ENCODE peak calls at places on chromosome 18, in seven cellular contexts. One of them, this sample, is unnamed.
A peak's percentile ranks its signal among the peaks of the same experiment; 100 is the strongest.

GRCh38 chr18:5287854-5288253 is 7.7 kb downstream of the ZBTB14 start:
- DNase-seq in suprapubic skin: no peak
- DNase-seq in upper lobe of left lung: no peak
- DNase-seq in right lobe of liver: no peak
- DNase-seq in IMR-90: no peak
- DNase-seq in Peyer's patch: no peak
- DNase-seq in K562: no peak
- DNase-seq in this sample: no peak

GRCh38 chr18:49018961-49019445 is 68.2 kb upstream of the SMAD7 start:
- DNase-seq in suprapubic skin: no peak
- DNase-seq in upper lobe of left lung: no peak
- DNase-seq in right lobe of liver: no peak
- DNase-seq in IMR-90: no peak
- DNase-seq in Peyer's patch: no peak
- DNase-seq in K562: no peak
- DNase-seq in this sample: no peak

GRCh38 chr18:57784034-57784815 is 18.9 kb downstream of the ATP8B1 start:
- DNase-seq in suprapubic skin: no peak
- DNase-seq in upper lobe of left lung: no peak
- DNase-seq in right lobe of liver: no peak
- DNase-seq in IMR-90: peak; percentile 87
- DNase-seq in Peyer's patch: no peak
- DNase-seq in K562: peak; percentile 37
- DNase-seq in this sample: no peak

GRCh38 chr18:5015213-5015612 is 181.8 kb downstream of the AKAIN1 start:
- DNase-seq in suprapubic skin: no peak
- DNase-seq in upper lobe of left lung: no peak
- DNase-seq in right lobe of liver: no peak
- DNase-seq in IMR-90: no peak
- DNase-seq in Peyer's patch: no peak
- DNase-seq in K562: no peak
- DNase-seq in this sample: no peak

GRCh38 chr18:57959278-57959677 is 84.7 kb upstream of the NEDD4L start:
- DNase-seq in suprapubic skin: no peak
- DNase-seq in upper lobe of left lung: peak; percentile 64
- DNase-seq in right lobe of liver: peak; percentile 60
- DNase-seq in IMR-90: peak; percentile 62
- DNase-seq in Peyer's patch: peak; percentile 38
- DNase-seq in K562: peak; percentile 50
- DNase-seq in this sample: peak; percentile 55

GRCh38 chr18:61602836-61603235 is 269.6 kb downstream of the CDH20 start:
- DNase-seq in suprapubic skin: no peak
- DNase-seq in upper lobe of left lung: no peak
- DNase-seq in right lobe of liver: no peak
- DNase-seq in IMR-90: peak; percentile 60
- DNase-seq in Peyer's patch: no peak
- DNase-seq in K562: no peak
- DNase-seq in this sample: no peak

GRCh38 chr18:29418136-29418535 is 1241.2 kb upstream of the CDH2 start:
- DNase-seq in suprapubic skin: no peak
- DNase-seq in upper lobe of left lung: no peak
- DNase-seq in right lobe of liver: no peak
- DNase-seq in IMR-90: peak; percentile 86
- DNase-seq in Peyer's patch: no peak
- DNase-seq in K562: no peak
- DNase-seq in this sample: no peak

GRCh38 chr18:46481048-46481846 is 175.8 kb downstream of the LOXHD1 start:
- DNase-seq in suprapubic skin: no peak
- DNase-seq in upper lobe of left lung: peak; percentile 35
- DNase-seq in right lobe of liver: no peak
- DNase-seq in IMR-90: peak; percentile 52
- DNase-seq in Peyer's patch: peak; percentile 35
- DNase-seq in K562: peak; percentile 56
- DNase-seq in this sample: peak; percentile 59

GRCh38 chr18:22556271-22556990 is 138.7 kb upstream of the CTAGE1 start:
- DNase-seq in suprapubic skin: no peak
- DNase-seq in upper lobe of left lung: no peak
- DNase-seq in right lobe of liver: peak; percentile 94
- DNase-seq in IMR-90: peak; percentile 38
- DNase-seq in Peyer's patch: no peak
- DNase-seq in K562: no peak
- DNase-seq in this sample: no peak

GRCh38 chr18:22545091-22545795 is 127.5 kb upstream of the CTAGE1 start:
- DNase-seq in suprapubic skin: no peak
- DNase-seq in upper lobe of left lung: no peak
- DNase-seq in right lobe of liver: no peak
- DNase-seq in IMR-90: no peak
- DNase-seq in Peyer's patch: no peak
- DNase-seq in K562: no peak
- DNase-seq in this sample: no peak

GRCh38 chr18:35828591-35828990 is 143.9 kb upstream of the RMP24 start:
- DNase-seq in suprapubic skin: no peak
- DNase-seq in upper lobe of left lung: no peak
- DNase-seq in right lobe of liver: no peak
- DNase-seq in IMR-90: no peak
- DNase-seq in Peyer's patch: no peak
- DNase-seq in K562: no peak
- DNase-seq in this sample: no peak

GRCh38 chr18:23617412-23618009 is 31.2 kb upstream of the NPC1 start:
- DNase-seq in suprapubic skin: no peak
- DNase-seq in upper lobe of left lung: no peak
- DNase-seq in right lobe of liver: no peak
- DNase-seq in IMR-90: no peak
- DNase-seq in Peyer's patch: no peak
- DNase-seq in K562: no peak
- DNase-seq in this sample: no peak

GRCh38 chr18:76468345-76469275 is 26.4 kb downstream of the ZNF516 start:
- DNase-seq in suprapubic skin: peak; percentile 50
- DNase-seq in upper lobe of left lung: no peak
- DNase-seq in right lobe of liver: no peak
- DNase-seq in IMR-90: no peak
- DNase-seq in Peyer's patch: no peak
- DNase-seq in K562: no peak
- DNase-seq in this sample: no peak

GRCh38 chr18:34867520-34867919 is 157.4 kb downstream of the DTNA start:
- DNase-seq in suprapubic skin: no peak
- DNase-seq in upper lobe of left lung: no peak
- DNase-seq in right lobe of liver: no peak
- DNase-seq in IMR-90: no peak
- DNase-seq in Peyer's patch: no peak
- DNase-seq in K562: peak; percentile 12
- DNase-seq in this sample: peak; percentile 33

GRCh38 chr18:66728951-66729350 is 125.1 kb upstream of the CDH19 start:
- DNase-seq in suprapubic skin: no peak
- DNase-seq in upper lobe of left lung: no peak
- DNase-seq in right lobe of liver: no peak
- DNase-seq in IMR-90: no peak
- DNase-seq in Peyer's patch: no peak
- DNase-seq in K562: no peak
- DNase-seq in this sample: no peak

GRCh38 chr18:50562686-50563085 is 2.8 kb downstream of the MAPK4 start:
- DNase-seq in suprapubic skin: no peak
- DNase-seq in upper lobe of left lung: no peak
- DNase-seq in right lobe of liver: no peak
- DNase-seq in IMR-90: no peak
- DNase-seq in Peyer's patch: no peak
- DNase-seq in K562: no peak
- DNase-seq in this sample: no peak

GRCh38 chr18:32372047-32372380 is 98.7 kb downstream of the GAREM1 start:
- DNase-seq in suprapubic skin: no peak
- DNase-seq in upper lobe of left lung: no peak
- DNase-seq in right lobe of liver: no peak
- DNase-seq in IMR-90: no peak
- DNase-seq in Peyer's patch: no peak
- DNase-seq in K562: no peak
- DNase-seq in this sample: no peak

DNA sequence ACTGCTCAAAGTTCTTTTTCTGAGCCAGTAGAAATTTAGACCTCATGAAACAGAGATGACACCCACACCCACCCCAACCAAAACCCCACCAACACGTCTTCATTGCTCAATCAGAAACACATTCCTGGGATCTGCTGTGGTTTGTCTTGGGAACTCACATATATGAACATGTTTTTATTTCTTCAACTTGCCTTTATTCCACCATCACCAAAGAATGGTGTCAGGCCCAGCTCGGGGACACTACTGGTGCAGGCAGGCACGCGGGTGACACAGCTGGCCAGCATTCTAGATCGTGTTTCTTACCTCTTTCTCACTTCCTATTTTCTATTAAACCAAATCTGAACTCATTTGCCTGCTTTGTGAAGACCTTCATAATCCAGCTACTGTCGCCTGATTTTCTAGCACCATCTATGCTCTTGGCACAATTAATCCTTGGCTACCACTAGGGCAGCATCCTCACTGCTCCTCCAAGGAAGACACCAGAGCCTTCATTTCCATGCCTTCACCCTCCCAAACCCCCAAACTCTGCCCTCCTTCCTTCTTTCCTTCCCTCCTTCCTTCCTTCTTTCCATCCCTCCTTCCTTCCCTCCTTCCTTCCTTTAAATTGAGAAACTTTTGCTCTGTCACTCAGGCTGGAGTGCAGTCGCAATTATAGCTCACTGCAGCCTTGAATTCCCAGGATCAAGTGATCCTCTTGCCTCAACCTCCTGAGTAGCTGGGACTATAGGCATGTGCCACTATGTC is 157.1 kb downstream of the BCL2 start:
- DNase-seq in suprapubic skin: no peak
- DNase-seq in upper lobe of left lung: no peak
- DNase-seq in right lobe of liver: no peak
- DNase-seq in IMR-90: peak; percentile 27
- DNase-seq in Peyer's patch: peak; percentile 81
- DNase-seq in K562: no peak
- DNase-seq in this sample: no peak
- TF ChIP-seq POLR2A in suprapubic skin: no peak
- TF ChIP-seq POLR2A in upper lobe of left lung: no peak
- TF ChIP-seq POLR2A in right lobe of liver: no peak
- TF ChIP-seq POLR2A in IMR-90: no peak
- TF ChIP-seq POLR2A in Peyer's patch: no peak
- TF ChIP-seq POLR2A in K562: no peak
- TF ChIP-seq POLR2A in this sample: no peak

GRCh38 chr18:70295192-70295522 is 6.3 kb downstream of the SOCS6 start:
- DNase-seq in suprapubic skin: no peak
- DNase-seq in upper lobe of left lung: no peak
- DNase-seq in right lobe of liver: no peak
- DNase-seq in IMR-90: no peak
- DNase-seq in Peyer's patch: no peak
- DNase-seq in K562: no peak
- DNase-seq in this sample: no peak

GRCh38 chr18:70296781-70297180 is 7.9 kb downstream of the SOCS6 start:
- DNase-seq in suprapubic skin: no peak
- DNase-seq in upper lobe of left lung: no peak
- DNase-seq in right lobe of liver: no peak
- DNase-seq in IMR-90: no peak
- DNase-seq in Peyer's patch: no peak
- DNase-seq in K562: no peak
- DNase-seq in this sample: no peak

GRCh38 chr18:70294471-70295191 is 5.8 kb downstream of the SOCS6 start:
- DNase-seq in suprapubic skin: no peak
- DNase-seq in upper lobe of left lung: no peak
- DNase-seq in right lobe of liver: no peak
- DNase-seq in IMR-90: no peak
- DNase-seq in Peyer's patch: no peak
- DNase-seq in K562: no peak
- DNase-seq in this sample: no peak

GRCh38 chr18:70295633-70296188 is 6.9 kb downstream of the SOCS6 start:
- DNase-seq in suprapubic skin: no peak
- DNase-seq in upper lobe of left lung: no peak
- DNase-seq in right lobe of liver: no peak
- DNase-seq in IMR-90: peak; percentile 39
- DNase-seq in Peyer's patch: no peak
- DNase-seq in K562: no peak
- DNase-seq in this sample: no peak

DNA sequence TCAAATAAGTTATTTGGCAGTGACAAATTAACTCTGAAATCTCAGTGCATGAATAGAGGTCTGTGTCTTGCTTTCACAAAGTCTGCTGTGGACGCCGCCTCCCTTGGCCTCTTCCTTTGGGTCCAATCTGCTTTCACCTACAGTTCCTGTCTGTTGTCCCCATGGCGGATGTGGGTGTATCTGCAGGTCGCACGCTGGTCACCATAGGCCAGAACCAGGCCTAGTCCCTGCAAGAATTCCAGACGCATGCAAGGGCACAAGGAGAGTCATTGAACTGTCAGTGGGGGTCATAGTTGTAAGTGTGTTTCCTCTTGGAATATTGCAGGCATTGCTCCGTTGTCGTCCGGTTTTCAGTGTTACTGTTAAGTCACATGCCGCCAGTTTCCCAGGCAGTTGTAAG is 7.4 kb downstream of the SOCS6 start:
- DNase-seq in suprapubic skin: no peak
- DNase-seq in upper lobe of left lung: no peak
- DNase-seq in right lobe of liver: peak; percentile 62
- DNase-seq in IMR-90: no peak
- DNase-seq in Peyer's patch: no peak
- DNase-seq in K562: peak; percentile 75
- DNase-seq in this sample: no peak
- TF ChIP-seq POLR2A in suprapubic skin: no peak
- TF ChIP-seq POLR2A in upper lobe of left lung: no peak
- TF ChIP-seq POLR2A in right lobe of liver: no peak
- TF ChIP-seq POLR2A in IMR-90: no peak
- TF ChIP-seq POLR2A in Peyer's patch: no peak
- TF ChIP-seq POLR2A in K562: no peak
- TF ChIP-seq POLR2A in this sample: no peak

DNA sequence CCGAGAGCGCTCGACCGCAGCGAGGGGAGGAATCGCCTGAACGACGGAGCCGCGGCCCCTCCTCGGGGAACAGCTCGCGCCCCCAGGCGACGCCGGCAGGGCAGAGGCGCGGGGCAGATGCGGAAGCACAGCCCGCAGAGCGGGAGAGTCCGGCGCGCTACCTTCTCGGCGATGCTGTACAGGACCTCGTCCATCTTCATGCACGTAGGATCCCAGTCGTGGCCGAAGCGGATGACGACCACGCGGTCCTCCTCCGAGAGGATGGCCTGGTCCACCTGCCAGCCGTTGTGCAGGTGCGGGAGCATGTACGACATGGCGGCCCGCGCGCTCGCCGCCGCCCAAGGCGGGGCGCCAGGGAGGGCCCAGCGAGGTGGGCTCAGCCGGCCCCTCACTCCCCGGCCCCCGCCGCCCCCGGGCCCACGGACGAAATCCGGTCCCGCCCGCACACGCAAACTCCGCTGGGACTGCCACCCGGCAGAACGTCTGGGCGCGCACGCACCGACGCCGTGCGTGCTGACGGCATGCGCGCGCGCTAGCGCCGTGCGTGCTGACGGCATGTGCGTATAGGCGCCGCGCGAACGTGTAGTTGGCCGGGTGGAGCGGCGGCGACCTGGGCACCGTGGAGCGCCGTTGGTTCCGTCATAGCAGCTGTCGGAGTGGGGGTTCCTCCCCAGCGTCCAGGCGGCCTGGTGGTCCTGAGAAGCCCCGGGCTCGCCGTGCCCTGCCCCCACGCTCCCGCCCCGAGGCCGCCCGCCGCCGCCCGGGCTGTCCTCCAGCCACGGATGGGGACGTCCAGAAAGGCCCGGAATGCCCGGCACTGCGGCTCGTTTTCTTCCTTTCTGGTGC is at the start of gene TXNL4A:
- DNase-seq in suprapubic skin: peak; percentile 87
- DNase-seq in upper lobe of left lung: peak; percentile 87
- DNase-seq in right lobe of liver: peak; percentile 88
- DNase-seq in IMR-90: peak; percentile 89
- DNase-seq in Peyer's patch: peak; percentile 81
- DNase-seq in K562: peak; percentile 89
- DNase-seq in this sample: peak; percentile 95
- TF ChIP-seq POLR2A in suprapubic skin: peak; percentile 57
- TF ChIP-seq POLR2A in upper lobe of left lung: peak; percentile 95
- TF ChIP-seq POLR2A in right lobe of liver: peak; percentile 87
- TF ChIP-seq POLR2A in IMR-90: peak; percentile 77
- TF ChIP-seq POLR2A in Peyer's patch: peak; percentile 82
- TF ChIP-seq POLR2A in K562: peak; percentile 84
- TF ChIP-seq POLR2A in this sample: peak; percentile 93

GRCh38 chr18:79507546-79508480 is 112.1 kb downstream of the NFATC1 start:
- DNase-seq in suprapubic skin: peak; percentile 86
- DNase-seq in upper lobe of left lung: peak; percentile 71
- DNase-seq in right lobe of liver: peak; percentile 81
- DNase-seq in IMR-90: peak; percentile 41
- DNase-seq in Peyer's patch: peak; percentile 63
- DNase-seq in K562: no peak
- DNase-seq in this sample: peak; percentile 76
- TF ChIP-seq POLR2A in suprapubic skin: no peak
- TF ChIP-seq POLR2A in upper lobe of left lung: peak; percentile 10
- TF ChIP-seq POLR2A in right lobe of liver: peak; percentile 9
- TF ChIP-seq POLR2A in IMR-90: no peak
- TF ChIP-seq POLR2A in Peyer's patch: no peak
- TF ChIP-seq POLR2A in K562: no peak
- TF ChIP-seq POLR2A in this sample: peak; percentile 82

This sample was measured in erythroblast.